ENCODE peak calls at places on chromosomes 1 and 21, in eight cellular contexts. H is activated naive CD4-positive, alpha-beta T cell; B is caudate nucleus; A is Calu3; J is stimulated activated CD4-positive, alpha-beta T cell treated with anti-CD3 and anti-CD28 coated beads, Interleukin-1b, Interleukin-23, amount 100 ng/mL, for 4 hours; U is dermis microvascular lymphatic vessel endothelial cell; V is breast epithelium; N is left ventricle myocardium inferior. Y is an unnamed sample.

GRCh38 chr1:175839678-175840669 is 96.6 kb upstream of the TNR start:
- DNase-seq in H (no peak), N (no peak), V (no peak), A (no peak), B (no peak), J (no peak), U (peak), Y (no peak)

GRCh38 chr1:75394386-75395139 is 216.4 kb downstream of the SLC44A5 start:
- DNase-seq in N (no peak), A (no peak), B (no peak), H (no peak), U (no peak), V (no peak), J (no peak), Y (no peak)

GRCh38 chr21:45309069-45309521 is 21.4 kb upstream of the POFUT2 start:
- DNase-seq in A (peak), B (no peak), U (peak), N (peak), H (no peak), V (no peak), J (no peak), Y (no peak)

GRCh38 chr1:153597206-153597605 is 15.7 kb downstream of the S100A16 start:
- DNase-seq in U (peak), H (no peak), N (no peak), B (no peak), J (no peak), V (no peak), A (no peak), Y (no peak)

GRCh38 chr1:234760303-234760723 is 150.3 kb upstream of the IRF2BP2 start:
- DNase-seq in V (no peak), U (no peak), A (no peak), H (no peak), N (no peak), J (no peak), B (no peak), Y (no peak)

GRCh38 chr1:17498214-17498613 is 41.3 kb upstream of the ARHGEF10L start:
- DNase-seq in B (no peak), N (no peak), V (no peak), A (no peak), J (no peak), H (no peak), U (no peak), Y (no peak)

GRCh38 chr21:41364308-41364707 is 2.5 kb downstream of the MX2 start:
- DNase-seq in B (no peak), V (no peak), H (no peak), U (no peak), N (no peak), A (no peak), J (no peak), Y (no peak)

GRCh38 chr21:43323244-43324005 is 103.5 kb downstream of the SIK1 start:
- DNase-seq in J (no peak), N (peak), V (peak), B (peak), A (no peak), U (no peak), H (no peak), Y (no peak)

GRCh38 chr1:119582801-119583200 is 65.3 kb downstream of the ZNF697 start:
- DNase-seq in N (peak), J (no peak), U (peak), A (peak), H (no peak), V (peak), B (peak), Y (no peak)

GRCh38 chr1:58409826-58410225 is 136.7 kb downstream of the OMA1 start:
- DNase-seq in J (no peak), A (no peak), H (no peak), B (no peak), N (no peak), V (no peak), U (peak), Y (no peak)

Y was measured in stimulated activated CD8-positive, alpha-beta memory T cell treated with anti-CD3 and anti-CD28 coated beads, Interleukin-12 subunit alpha, Interleukin-12 subunit beta, amount 100 ng/mL, for 4 hours.